ENCODE peak calls at places on chromosome 1, in nine cellular contexts. One of them, this sample, is unnamed.
A peak's percentile ranks its signal among the peaks of the same experiment; 100 is the strongest.

GRCh38 chr1:208521534-208521933 is 277.4 kb upstream of the PLXNA2 start:
- DNase-seq in NCI-H1105 treated with DMSO at 0.1 percent for 48 hours: no peak
- DNase-seq in EH: no peak
- DNase-seq in occipital lobe: no peak
- DNase-seq in activated naive CD8-positive, alpha-beta T cell treated with anti-CD3 and anti-CD28 coated beads, Interleukin-2, amount 10 ng/mL, durations not matched to agents 7 days and 5 days: no peak
- DNase-seq in NK-92 treated with Interleukin-12 subunit alpha and Interleukin-12 subunit beta, amount 100 ng/mL, for 24 hours: no peak
- DNase-seq in hypothalamus: no peak
- DNase-seq in CD8-positive, alpha-beta T cell: no peak
- DNase-seq in IMR-90: no peak
- DNase-seq in this sample: no peak

GRCh38 chr1:116201921-116202320 is 90.7 kb downstream of the MAB21L3 start:
- DNase-seq in IMR-90: no peak
- DNase-seq in hypothalamus: no peak
- DNase-seq in activated naive CD8-positive, alpha-beta T cell treated with anti-CD3 and anti-CD28 coated beads, Interleukin-2, amount 10 ng/mL, durations not matched to agents 7 days and 5 days: no peak
- DNase-seq in NCI-H1105 treated with DMSO at 0.1 percent for 48 hours: no peak
- DNase-seq in CD8-positive, alpha-beta T cell: no peak
- DNase-seq in EH: no peak
- DNase-seq in occipital lobe: no peak
- DNase-seq in NK-92 treated with Interleukin-12 subunit alpha and Interleukin-12 subunit beta, amount 100 ng/mL, for 24 hours: no peak
- DNase-seq in this sample: no peak

GRCh38 chr1:33346921-33347649 is 26.2 kb upstream of the A3GALT2 start:
- DNase-seq in IMR-90: peak; percentile 94
- DNase-seq in NK-92 treated with Interleukin-12 subunit alpha and Interleukin-12 subunit beta, amount 100 ng/mL, for 24 hours: no peak
- DNase-seq in NCI-H1105 treated with DMSO at 0.1 percent for 48 hours: no peak
- DNase-seq in activated naive CD8-positive, alpha-beta T cell treated with anti-CD3 and anti-CD28 coated beads, Interleukin-2, amount 10 ng/mL, durations not matched to agents 7 days and 5 days: no peak
- DNase-seq in EH: peak; percentile 97
- DNase-seq in CD8-positive, alpha-beta T cell: no peak
- DNase-seq in occipital lobe: no peak
- DNase-seq in hypothalamus: no peak
- DNase-seq in this sample: no peak

GRCh38 chr1:157105298-157105987 is 5.8 kb upstream of the ETV3L start:
- DNase-seq in CD8-positive, alpha-beta T cell: no peak
- DNase-seq in NK-92 treated with Interleukin-12 subunit alpha and Interleukin-12 subunit beta, amount 100 ng/mL, for 24 hours: no peak
- DNase-seq in activated naive CD8-positive, alpha-beta T cell treated with anti-CD3 and anti-CD28 coated beads, Interleukin-2, amount 10 ng/mL, durations not matched to agents 7 days and 5 days: no peak
- DNase-seq in hypothalamus: no peak
- DNase-seq in occipital lobe: no peak
- DNase-seq in NCI-H1105 treated with DMSO at 0.1 percent for 48 hours: no peak
- DNase-seq in IMR-90: no peak
- DNase-seq in EH: no peak
- DNase-seq in this sample: no peak

GRCh38 chr1:228243093-228243492 is 35.2 kb downstream of the OBSCN start:
- DNase-seq in activated naive CD8-positive, alpha-beta T cell treated with anti-CD3 and anti-CD28 coated beads, Interleukin-2, amount 10 ng/mL, durations not matched to agents 7 days and 5 days: no peak
- DNase-seq in NK-92 treated with Interleukin-12 subunit alpha and Interleukin-12 subunit beta, amount 100 ng/mL, for 24 hours: no peak
- DNase-seq in CD8-positive, alpha-beta T cell: no peak
- DNase-seq in IMR-90: no peak
- DNase-seq in NCI-H1105 treated with DMSO at 0.1 percent for 48 hours: no peak
- DNase-seq in occipital lobe: no peak
- DNase-seq in hypothalamus: no peak
- DNase-seq in EH: no peak
- DNase-seq in this sample: no peak

GRCh38 chr1:208485512-208485911 is 241.3 kb upstream of the PLXNA2 start:
- DNase-seq in NK-92 treated with Interleukin-12 subunit alpha and Interleukin-12 subunit beta, amount 100 ng/mL, for 24 hours: no peak
- DNase-seq in IMR-90: no peak
- DNase-seq in hypothalamus: no peak
- DNase-seq in EH: no peak
- DNase-seq in activated naive CD8-positive, alpha-beta T cell treated with anti-CD3 and anti-CD28 coated beads, Interleukin-2, amount 10 ng/mL, durations not matched to agents 7 days and 5 days: no peak
- DNase-seq in NCI-H1105 treated with DMSO at 0.1 percent for 48 hours: no peak
- DNase-seq in occipital lobe: no peak
- DNase-seq in CD8-positive, alpha-beta T cell: no peak
- DNase-seq in this sample: no peak

GRCh38 chr1:180633092-180634045 is 1.5 kb downstream of the XPR1 start:
- DNase-seq in IMR-90: peak; percentile 57
- DNase-seq in occipital lobe: no peak
- DNase-seq in hypothalamus: no peak
- DNase-seq in activated naive CD8-positive, alpha-beta T cell treated with anti-CD3 and anti-CD28 coated beads, Interleukin-2, amount 10 ng/mL, durations not matched to agents 7 days and 5 days: no peak
- DNase-seq in CD8-positive, alpha-beta T cell: no peak
- DNase-seq in NCI-H1105 treated with DMSO at 0.1 percent for 48 hours: peak; percentile 51
- DNase-seq in NK-92 treated with Interleukin-12 subunit alpha and Interleukin-12 subunit beta, amount 100 ng/mL, for 24 hours: no peak
- DNase-seq in EH: peak; percentile 60
- DNase-seq in this sample: no peak

GRCh38 chr1:48644190-48644930 is 132.3 kb downstream of the BEND5 start:
- DNase-seq in hypothalamus: no peak
- DNase-seq in IMR-90: no peak
- DNase-seq in NCI-H1105 treated with DMSO at 0.1 percent for 48 hours: no peak
- DNase-seq in CD8-positive, alpha-beta T cell: no peak
- DNase-seq in NK-92 treated with Interleukin-12 subunit alpha and Interleukin-12 subunit beta, amount 100 ng/mL, for 24 hours: no peak
- DNase-seq in occipital lobe: no peak
- DNase-seq in activated naive CD8-positive, alpha-beta T cell treated with anti-CD3 and anti-CD28 coated beads, Interleukin-2, amount 10 ng/mL, durations not matched to agents 7 days and 5 days: no peak
- DNase-seq in EH: no peak
- DNase-seq in this sample: no peak

GRCh38 chr1:23224721-23225648 is 7.7 kb upstream of the HTR1D start:
- DNase-seq in EH: peak; percentile 95
- DNase-seq in IMR-90: peak; percentile 64
- DNase-seq in CD8-positive, alpha-beta T cell: no peak
- DNase-seq in activated naive CD8-positive, alpha-beta T cell treated with anti-CD3 and anti-CD28 coated beads, Interleukin-2, amount 10 ng/mL, durations not matched to agents 7 days and 5 days: no peak
- DNase-seq in NCI-H1105 treated with DMSO at 0.1 percent for 48 hours: no peak
- DNase-seq in hypothalamus: no peak
- DNase-seq in NK-92 treated with Interleukin-12 subunit alpha and Interleukin-12 subunit beta, amount 100 ng/mL, for 24 hours: no peak
- DNase-seq in occipital lobe: no peak
- DNase-seq in this sample: no peak

GRCh38 chr1:205612104-205612503 is 19.7 kb downstream of the ELK4 start:
- DNase-seq in NK-92 treated with Interleukin-12 subunit alpha and Interleukin-12 subunit beta, amount 100 ng/mL, for 24 hours: no peak
- DNase-seq in activated naive CD8-positive, alpha-beta T cell treated with anti-CD3 and anti-CD28 coated beads, Interleukin-2, amount 10 ng/mL, durations not matched to agents 7 days and 5 days: no peak
- DNase-seq in NCI-H1105 treated with DMSO at 0.1 percent for 48 hours: no peak
- DNase-seq in EH: no peak
- DNase-seq in hypothalamus: no peak
- DNase-seq in IMR-90: no peak
- DNase-seq in occipital lobe: no peak
- DNase-seq in CD8-positive, alpha-beta T cell: no peak
- DNase-seq in this sample: no peak

GRCh38 chr1:9557624-9558023 is 18.4 kb downstream of the SLC25A33 start:
- DNase-seq in NCI-H1105 treated with DMSO at 0.1 percent for 48 hours: no peak
- DNase-seq in EH: no peak
- DNase-seq in occipital lobe: no peak
- DNase-seq in IMR-90: no peak
- DNase-seq in activated naive CD8-positive, alpha-beta T cell treated with anti-CD3 and anti-CD28 coated beads, Interleukin-2, amount 10 ng/mL, durations not matched to agents 7 days and 5 days: no peak
- DNase-seq in hypothalamus: no peak
- DNase-seq in NK-92 treated with Interleukin-12 subunit alpha and Interleukin-12 subunit beta, amount 100 ng/mL, for 24 hours: no peak
- DNase-seq in CD8-positive, alpha-beta T cell: no peak
- DNase-seq in this sample: no peak